ENCODE peak calls at places on chromosomes 16 and 17, in eight cellular contexts. One of them, this sample, is unnamed.

GRCh38 chr17:72430611-72431432 is 310.0 kb downstream of the SOX9 start:
- DNase-seq in IMR-90: no peak
- DNase-seq in uterus: no peak
- DNase-seq in H1: peak
- DNase-seq in body of pancreas: no peak
- DNase-seq in HepG2: no peak
- DNase-seq in ovary: no peak
- DNase-seq in heart left ventricle: no peak
- DNase-seq in this sample: no peak

GRCh38 chr17:79393358-79394038 is 217.4 kb downstream of the RBFOX3 start:
- DNase-seq in IMR-90: peak
- DNase-seq in uterus: peak
- DNase-seq in H1: peak
- DNase-seq in body of pancreas: peak
- DNase-seq in HepG2: peak
- DNase-seq in ovary: peak
- DNase-seq in heart left ventricle: peak
- DNase-seq in this sample: peak

GRCh38 chr17:81161536-81161935 is 3.8 kb upstream of the PVALEF start:
- DNase-seq in IMR-90: no peak
- DNase-seq in uterus: no peak
- DNase-seq in H1: no peak
- DNase-seq in body of pancreas: no peak
- DNase-seq in HepG2: no peak
- DNase-seq in ovary: no peak
- DNase-seq in heart left ventricle: no peak
- DNase-seq in this sample: no peak

GRCh38 chr17:76540381-76541300 is 797 bp downstream of the PRCD start:
- DNase-seq in IMR-90: peak
- DNase-seq in uterus: peak
- DNase-seq in H1: peak
- DNase-seq in body of pancreas: peak
- DNase-seq in HepG2: peak
- DNase-seq in ovary: peak
- DNase-seq in heart left ventricle: peak
- DNase-seq in this sample: peak

GRCh38 chr16:10918294-10919002 is 23.8 kb downstream of the DEXI start:
- DNase-seq in IMR-90: peak
- DNase-seq in uterus: peak
- DNase-seq in H1: peak
- DNase-seq in body of pancreas: peak
- DNase-seq in HepG2: peak
- DNase-seq in ovary: peak
- DNase-seq in heart left ventricle: peak
- DNase-seq in this sample: peak

GRCh38 chr17:80720624-80721577 is 176.3 kb downstream of the RPTOR start:
- DNase-seq in IMR-90: peak
- DNase-seq in uterus: no peak
- DNase-seq in H1: no peak
- DNase-seq in body of pancreas: no peak
- DNase-seq in HepG2: no peak
- DNase-seq in ovary: no peak
- DNase-seq in heart left ventricle: no peak
- DNase-seq in this sample: peak

GRCh38 chr17:65261682-65262636 is 124.8 kb downstream of the RGS9 start:
- DNase-seq in IMR-90: peak
- DNase-seq in uterus: no peak
- DNase-seq in H1: no peak
- DNase-seq in body of pancreas: no peak
- DNase-seq in HepG2: no peak
- DNase-seq in ovary: no peak
- DNase-seq in heart left ventricle: no peak
- DNase-seq in this sample: no peak

GRCh38 chr17:3843935-3844516 is 2.0 kb downstream of the NCBP3 start:
- DNase-seq in IMR-90: no peak
- DNase-seq in uterus: no peak
- DNase-seq in H1: no peak
- DNase-seq in body of pancreas: peak
- DNase-seq in HepG2: peak
- DNase-seq in ovary: no peak
- DNase-seq in heart left ventricle: no peak
- DNase-seq in this sample: no peak

GRCh38 chr17:74454197-74455024 is 12.0 kb upstream of the CD300A start:
- DNase-seq in IMR-90: peak
- DNase-seq in uterus: peak
- DNase-seq in H1: peak
- DNase-seq in body of pancreas: peak
- DNase-seq in HepG2: peak
- DNase-seq in ovary: peak
- DNase-seq in heart left ventricle: no peak
- DNase-seq in this sample: peak

GRCh38 chr17:74442670-74443515 is 11.0 kb downstream of the GPRC5C start:
- DNase-seq in IMR-90: no peak
- DNase-seq in uterus: peak
- DNase-seq in H1: peak
- DNase-seq in body of pancreas: peak
- DNase-seq in HepG2: peak
- DNase-seq in ovary: peak
- DNase-seq in heart left ventricle: peak
- DNase-seq in this sample: peak

GRCh38 chr16:80347900-80348299 is 192.9 kb upstream of the DYNLRB2 start:
- DNase-seq in IMR-90: no peak
- DNase-seq in uterus: peak
- DNase-seq in H1: peak
- DNase-seq in body of pancreas: peak
- DNase-seq in HepG2: no peak
- DNase-seq in ovary: peak
- DNase-seq in heart left ventricle: peak
- DNase-seq in this sample: peak

GRCh38 chr17:29110372-29110757 is 67.4 kb downstream of the PIPOX start:
- DNase-seq in IMR-90: no peak
- DNase-seq in uterus: no peak
- DNase-seq in H1: no peak
- DNase-seq in body of pancreas: no peak
- DNase-seq in HepG2: no peak
- DNase-seq in ovary: no peak
- DNase-seq in heart left ventricle: no peak
- DNase-seq in this sample: no peak

GRCh38 chr17:29114141-29114540 is 66.1 kb downstream of the MYO18A start:
- DNase-seq in IMR-90: no peak
- DNase-seq in uterus: no peak
- DNase-seq in H1: no peak
- DNase-seq in body of pancreas: no peak
- DNase-seq in HepG2: no peak
- DNase-seq in ovary: no peak
- DNase-seq in heart left ventricle: no peak
- DNase-seq in this sample: no peak

GRCh38 chr17:29111816-29112499 is 68.2 kb downstream of the MYO18A start:
- DNase-seq in IMR-90: peak
- DNase-seq in uterus: peak
- DNase-seq in H1: peak
- DNase-seq in body of pancreas: peak
- DNase-seq in HepG2: peak
- DNase-seq in ovary: peak
- DNase-seq in heart left ventricle: peak
- DNase-seq in this sample: peak

GRCh38 chr17:29113334-29113733 is 66.9 kb downstream of the MYO18A start:
- DNase-seq in IMR-90: no peak
- DNase-seq in uterus: no peak
- DNase-seq in H1: no peak
- DNase-seq in body of pancreas: no peak
- DNase-seq in HepG2: no peak
- DNase-seq in ovary: no peak
- DNase-seq in heart left ventricle: no peak
- DNase-seq in this sample: no peak

DNA sequence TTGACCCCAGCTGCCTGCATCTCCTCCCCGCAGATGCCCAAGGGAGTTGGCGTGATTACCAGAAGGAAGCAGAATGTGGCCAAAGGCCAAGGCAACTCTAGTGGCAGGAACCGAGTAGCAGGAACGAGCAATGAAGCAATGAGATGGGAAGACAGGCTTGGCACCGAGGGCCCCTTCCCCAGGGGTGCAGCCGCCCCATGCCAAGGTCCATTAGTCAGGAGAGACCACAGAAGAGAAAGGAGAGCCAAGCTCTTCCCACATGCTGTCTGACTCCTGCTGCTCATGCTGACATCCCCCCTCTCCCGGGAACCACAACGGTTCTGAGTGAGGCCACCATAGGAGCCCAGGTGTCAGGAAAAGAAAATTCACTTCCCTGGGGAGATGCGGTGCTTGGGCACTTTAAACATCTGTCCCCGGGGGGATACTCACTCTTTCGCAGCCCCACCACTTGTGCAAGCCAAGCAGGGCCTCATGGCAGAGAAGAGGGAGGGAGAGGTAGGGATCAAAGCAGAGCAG is 67.4 kb downstream of the MYO18A start:
- DNase-seq in IMR-90: no peak
- DNase-seq in uterus: no peak
- DNase-seq in H1: no peak
- DNase-seq in body of pancreas: peak
- DNase-seq in HepG2: no peak
- DNase-seq in ovary: no peak
- DNase-seq in heart left ventricle: no peak
- DNase-seq in this sample: peak
- H3K4me3 ChIP-seq in IMR-90: no peak
- H3K4me3 ChIP-seq in uterus: no peak
- H3K4me3 ChIP-seq in H1: no peak
- H3K4me3 ChIP-seq in body of pancreas: no peak
- H3K4me3 ChIP-seq in HepG2: no peak
- H3K4me3 ChIP-seq in ovary: no peak
- H3K4me3 ChIP-seq in heart left ventricle: no peak
- H3K4me3 ChIP-seq in this sample: no peak

GRCh38 chr17:4940625-4941021 is 555 bp downstream of the RNF167 start:
- DNase-seq in IMR-90: no peak
- DNase-seq in uterus: no peak
- DNase-seq in H1: no peak
- DNase-seq in body of pancreas: no peak
- DNase-seq in HepG2: no peak
- DNase-seq in ovary: no peak
- DNase-seq in heart left ventricle: no peak
- DNase-seq in this sample: peak

GRCh38 chr17:4939554-4939803 is 367 bp downstream of the SLC25A11 start:
- DNase-seq in IMR-90: no peak
- DNase-seq in uterus: no peak
- DNase-seq in H1: no peak
- DNase-seq in body of pancreas: no peak
- DNase-seq in HepG2: no peak
- DNase-seq in ovary: no peak
- DNase-seq in heart left ventricle: peak
- DNase-seq in this sample: no peak

GRCh38 chr17:4941027-4941610 is 1.1 kb downstream of the RNF167 start:
- DNase-seq in IMR-90: no peak
- DNase-seq in uterus: no peak
- DNase-seq in H1: no peak
- DNase-seq in body of pancreas: no peak
- DNase-seq in HepG2: no peak
- DNase-seq in ovary: no peak
- DNase-seq in heart left ventricle: no peak
- DNase-seq in this sample: no peak

GRCh38 chr17:4938670-4939553 is 934 bp downstream of the SLC25A11 start:
- DNase-seq in IMR-90: no peak
- DNase-seq in uterus: no peak
- DNase-seq in H1: no peak
- DNase-seq in body of pancreas: no peak
- DNase-seq in HepG2: no peak
- DNase-seq in ovary: no peak
- DNase-seq in heart left ventricle: peak
- DNase-seq in this sample: peak

GRCh38 chr17:4939804-4940624 is at the start of the genes RNF167 and SLC25A11:
- DNase-seq in IMR-90: peak
- DNase-seq in uterus: peak
- DNase-seq in H1: peak
- DNase-seq in body of pancreas: peak
- DNase-seq in HepG2: peak
- DNase-seq in ovary: peak
- DNase-seq in heart left ventricle: peak
- DNase-seq in this sample: peak
- TF ChIP-seq POLR2A in IMR-90: peak
- TF ChIP-seq POLR2A in uterus: peak
- TF ChIP-seq POLR2A in H1: peak
- TF ChIP-seq POLR2A in body of pancreas: peak
- TF ChIP-seq POLR2A in HepG2: peak
- TF ChIP-seq POLR2A in ovary: peak
- TF ChIP-seq POLR2A in heart left ventricle: no peak
- TF ChIP-seq POLR2A in this sample: peak

DNA sequence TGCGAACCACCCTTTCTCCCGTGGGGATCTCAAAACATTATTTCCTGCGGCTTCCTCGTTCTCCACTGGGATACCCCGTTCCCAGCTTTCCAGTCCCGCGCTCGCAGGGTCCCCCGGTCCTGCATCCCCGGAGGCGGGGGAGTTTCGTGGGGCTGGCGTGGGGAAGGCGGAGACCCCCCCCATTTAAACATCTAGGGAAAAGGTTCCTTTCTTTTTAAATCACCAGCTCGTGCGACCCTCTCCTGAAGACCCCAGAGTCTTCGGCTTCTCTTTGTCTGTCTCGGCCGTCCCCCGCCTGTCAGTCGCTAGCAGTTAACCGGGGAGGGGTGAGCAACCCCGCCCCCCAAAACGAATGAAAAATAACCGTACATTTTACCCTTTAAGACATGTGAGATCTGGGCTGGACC is 486 bp upstream of the IGF2BP1 start:
- DNase-seq in IMR-90: no peak
- DNase-seq in uterus: no peak
- DNase-seq in H1: no peak
- DNase-seq in body of pancreas: no peak
- DNase-seq in HepG2: no peak
- DNase-seq in ovary: no peak
- DNase-seq in heart left ventricle: no peak
- DNase-seq in this sample: no peak
- H3K4me3 ChIP-seq in IMR-90: peak
- H3K4me3 ChIP-seq in uterus: no peak
- H3K4me3 ChIP-seq in H1: peak
- H3K4me3 ChIP-seq in body of pancreas: no peak
- H3K4me3 ChIP-seq in HepG2: peak
- H3K4me3 ChIP-seq in ovary: no peak
- H3K4me3 ChIP-seq in heart left ventricle: no peak
- H3K4me3 ChIP-seq in this sample: no peak

DNA sequence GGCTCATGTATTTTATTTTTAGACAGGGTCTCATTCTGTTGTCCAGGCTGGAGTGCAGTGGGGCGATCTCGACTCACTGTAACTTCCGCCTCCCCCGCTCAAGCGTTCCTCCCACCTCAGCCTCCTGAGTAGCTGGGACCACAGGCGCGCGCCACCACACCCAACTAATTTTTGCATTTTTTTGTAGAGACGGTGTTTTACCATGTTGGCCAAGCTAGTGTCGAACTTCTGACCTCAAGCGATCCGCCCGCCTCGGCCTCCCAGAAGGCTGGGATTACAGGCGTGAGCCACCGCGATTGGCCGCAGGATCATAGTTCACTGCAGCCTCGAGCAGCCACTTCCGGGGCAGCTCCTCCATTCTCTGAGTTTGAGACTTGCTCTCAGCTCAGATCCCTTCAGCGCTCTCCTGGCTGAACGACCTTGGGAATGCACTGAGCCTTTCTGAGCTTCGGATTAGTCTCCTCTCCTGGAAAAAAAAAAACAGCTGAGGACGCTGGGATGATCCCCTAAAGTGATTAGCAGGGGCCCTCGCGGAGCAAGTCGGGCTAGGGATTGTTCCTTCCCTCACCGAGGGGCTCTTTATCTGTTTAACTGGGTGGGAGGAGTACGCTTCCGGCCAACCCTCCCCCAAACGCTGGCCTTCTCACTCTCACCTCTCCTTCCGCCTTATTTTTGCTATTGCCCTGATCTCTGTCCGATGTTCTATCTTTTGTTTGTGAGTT is 1.1 kb upstream of the PKMYT1 start:
- DNase-seq in IMR-90: no peak
- DNase-seq in uterus: no peak
- DNase-seq in H1: no peak
- DNase-seq in body of pancreas: no peak
- DNase-seq in HepG2: peak
- DNase-seq in ovary: no peak
- DNase-seq in heart left ventricle: no peak
- DNase-seq in this sample: no peak
- TF ChIP-seq POLR2A in IMR-90: no peak
- TF ChIP-seq POLR2A in uterus: no peak
- TF ChIP-seq POLR2A in H1: no peak
- TF ChIP-seq POLR2A in body of pancreas: no peak
- TF ChIP-seq POLR2A in HepG2: peak
- TF ChIP-seq POLR2A in ovary: no peak
- TF ChIP-seq POLR2A in heart left ventricle: no peak
- TF ChIP-seq POLR2A in this sample: no peak

This sample was measured in thyroid gland.